ENCODE peak calls at places on chromosomes 3 and 15, in five cellular contexts. R is upper lobe of right lung, N is H1, F is uterus, J is A549. W is an unnamed sample. For H3K4me1, the result is how much of the 10 kb centered on the place peaks cover.

GRCh38 chr3:45690331-45691035 is 1.3 kb downstream of the SACM1L start:
- DNase-seq in R (no peak), N (no peak), F (no peak), J (no peak), W (no peak)

GRCh38 chr3:112560330-112560729 is 1.4 kb downstream of the ATG3 start:
- DNase-seq in R (no peak), N (no peak), F (no peak), J (no peak), W (no peak)

GRCh38 chr3:173191611-173192010 is 50.6 kb upstream of the SPATA16 start:
- DNase-seq in R (no peak), N (no peak), F (no peak), J (no peak), W (no peak)

GRCh38 chr3:159091936-159092335 is 290.1 kb downstream of the MFSD1 start:
- DNase-seq in R (no peak), N (no peak), F (no peak), J (no peak), W (no peak)

GRCh38 chr3:195159117-195159818 is 111.7 kb downstream of the XXYLT1 start:
- DNase-seq in R (no peak), N (no peak), F (no peak), J (no peak), W (no peak)

GRCh38 chr3:1404270-1404669 is 311.4 kb downstream of the CNTN6 start:
- DNase-seq in R (no peak), N (peak), F (no peak), J (no peak), W (peak)

GRCh38 chr3:65342084-65342683 is 654.4 kb upstream of the ADAMTS9 start:
- DNase-seq in R (peak), N (peak), F (no peak), J (peak), W (peak)

GRCh38 chr15:59298255-59298856 is 74.3 kb downstream of the MYO1E start:
- DNase-seq in R (no peak), N (no peak), F (no peak), J (no peak), W (no peak)

GRCh38 chr3:186251948-186252619 is 110.0 kb downstream of the DGKG start:
- DNase-seq in R (no peak), N (no peak), F (no peak), J (no peak), W (peak)

GRCh38 chr3:192850501-192850981 is 67.1 kb downstream of the MB21D2 start:
- DNase-seq in R (no peak), N (no peak), F (no peak), J (peak), W (no peak)

GRCh38 chr3:42778644-42779043 is 5.6 kb upstream of the CCDC13 start:
- DNase-seq in R (no peak), N (no peak), F (peak), J (no peak), W (peak)

GRCh38 chr15:78915341-78916087 is 29.3 kb downstream of the CTSH start:
- DNase-seq in R (peak), N (no peak), F (peak), J (no peak), W (no peak)

GRCh38 chr15:71761649-71762048 is 48.7 kb upstream of the NR2E3 start:
- DNase-seq in R (no peak), N (no peak), F (no peak), J (peak), W (peak)

DNA sequence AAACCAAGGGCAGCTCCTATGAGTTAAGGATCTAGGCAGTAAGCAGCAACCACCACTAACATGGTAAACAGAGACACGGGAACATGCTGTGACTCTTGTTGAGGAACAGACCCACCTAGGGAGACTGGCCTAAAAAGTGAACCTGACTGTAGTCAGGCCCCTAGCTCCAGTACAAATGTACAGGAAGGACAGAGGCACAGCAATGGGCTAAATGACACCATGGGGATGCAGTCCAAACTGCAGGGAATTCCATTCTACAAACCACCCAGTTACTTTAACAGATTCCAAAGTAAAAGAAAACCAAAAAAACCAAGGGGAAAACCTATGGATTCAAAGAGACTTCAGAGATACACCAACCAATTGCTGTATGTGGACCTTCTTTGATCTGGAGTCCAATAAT is 28.2 kb upstream of the CGNL1 start:
- DNase-seq in R (no peak), N (no peak), F (no peak), J (no peak), W (no peak)
- TF ChIP-seq CTCF in R (no peak), N (no peak), F (no peak), J (no peak), W (no peak)

DNA sequence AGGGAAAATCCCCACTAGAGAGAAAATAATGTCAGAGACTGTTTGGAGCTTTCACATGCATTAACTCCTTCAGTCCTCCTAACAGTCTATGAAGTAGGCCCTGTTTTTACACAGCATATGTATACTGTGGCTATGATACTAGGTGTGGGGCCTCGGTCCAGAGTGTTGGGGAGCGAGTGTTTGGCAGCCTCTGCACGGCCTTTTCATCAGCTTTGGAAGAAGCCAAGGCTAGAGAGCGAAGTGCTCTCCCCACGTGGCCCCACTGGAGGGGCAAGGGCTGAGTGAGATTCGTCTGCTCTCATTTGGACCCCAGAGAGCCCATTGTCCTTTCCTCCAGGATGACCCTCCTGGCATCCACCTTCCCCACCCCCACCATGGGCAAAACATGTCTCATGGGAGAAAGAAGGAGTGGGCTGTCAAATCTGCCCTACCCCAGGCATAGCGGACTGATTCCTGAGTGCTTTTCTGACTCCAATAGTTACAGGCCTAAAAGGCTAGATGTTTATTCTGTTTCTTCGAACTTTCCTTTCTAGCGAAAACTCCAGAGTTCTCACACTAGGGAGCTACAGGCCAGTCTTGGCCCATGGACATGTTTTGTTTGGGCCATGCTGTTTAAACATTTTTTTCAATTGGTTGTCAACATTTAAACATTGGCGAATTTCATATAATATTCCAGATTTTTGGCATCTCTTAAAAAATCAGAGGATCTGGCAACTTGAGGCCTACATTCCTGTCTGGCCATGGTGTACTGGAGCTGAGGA is 76.0 kb downstream of the EEFSEC start:
- DNase-seq in R (no peak), N (no peak), F (no peak), J (no peak), W (no peak)
- H3K27ac ChIP-seq in R (no peak), N (no peak), F (no peak), J (no peak), W (no peak)

DNA sequence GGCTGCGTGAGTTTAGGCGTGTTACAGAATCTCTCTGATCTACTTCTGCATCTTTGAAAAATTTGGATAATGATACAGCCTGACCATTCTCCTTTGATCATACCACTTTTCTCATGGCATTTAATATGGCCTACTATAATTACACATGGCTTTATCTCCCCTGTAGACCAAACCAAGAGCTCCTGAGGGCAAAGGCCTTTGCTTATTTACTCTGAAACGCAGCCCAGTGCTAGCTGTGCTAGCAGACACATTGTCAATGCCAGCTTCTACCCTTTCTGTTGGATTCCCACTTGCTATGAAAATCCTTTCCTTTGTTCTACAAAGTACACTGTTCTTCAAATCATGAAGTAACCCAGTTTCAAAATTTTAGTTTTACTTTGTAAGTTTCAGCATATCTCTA is 16.5 kb upstream of the VGLL4 start:
- DNase-seq in R (no peak), N (no peak), F (no peak), J (no peak), W (no peak)
- H3K4me1 ChIP-seq in R (under half), N (under half), F (under half), J (under half), W (under half)

GRCh38 chr15:75696303-75696657 is 16.4 kb downstream of the CSPG4 start:
- DNase-seq in R (no peak), N (no peak), F (no peak), J (no peak), W (no peak)

GRCh38 chr15:75695634-75696302 is 16.9 kb downstream of the CSPG4 start:
- DNase-seq in R (no peak), N (no peak), F (no peak), J (no peak), W (no peak)

GRCh38 chr15:75695206-75695605 is 17.4 kb downstream of the CSPG4 start:
- DNase-seq in R (no peak), N (no peak), F (no peak), J (no peak), W (no peak)

GRCh38 chr15:75693501-75694240 is 19.0 kb downstream of the CSPG4 start:
- DNase-seq in R (no peak), N (no peak), F (no peak), J (no peak), W (no peak)

GRCh38 chr15:75694241-75695182 is 18.1 kb downstream of the CSPG4 start:
- DNase-seq in R (no peak), N (no peak), F (peak), J (peak), W (peak)
- TF ChIP-seq CTCF in R (peak), N (peak), F (no peak), J (peak), W (peak)

DNA sequence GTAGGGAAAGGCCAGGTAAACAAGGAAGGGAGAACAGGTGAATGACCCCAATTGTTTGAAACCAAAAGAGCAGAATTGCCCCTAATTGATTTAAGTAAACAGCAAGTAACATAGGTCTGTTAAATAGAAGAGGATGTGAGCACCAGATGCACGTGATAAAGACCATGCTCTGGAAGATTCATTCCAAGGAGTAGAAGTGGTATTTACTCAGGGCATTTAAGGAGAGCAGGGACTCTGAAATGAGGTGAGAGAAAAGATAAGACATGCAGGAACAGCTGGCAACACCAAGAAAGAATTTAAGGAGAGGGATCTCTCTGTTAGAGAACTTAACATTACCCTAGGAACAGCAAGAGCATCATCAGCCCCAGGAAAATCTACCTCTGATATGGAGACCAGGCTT is 6.2 kb downstream of the NUDT16 start:
- DNase-seq in R (no peak), N (no peak), F (no peak), J (no peak), W (no peak)
- H3K27ac ChIP-seq in R (peak), N (no peak), F (no peak), J (no peak), W (no peak)

GRCh38 chr3:13005301-13005700 is 67.9 kb downstream of the IQSEC1 start:
- DNase-seq in R (no peak), N (no peak), F (no peak), J (no peak), W (no peak)

GRCh38 chr3:13004376-13004775 is 68.9 kb downstream of the IQSEC1 start:
- DNase-seq in R (no peak), N (no peak), F (no peak), J (no peak), W (peak)

GRCh38 chr3:13008114-13008995 is 64.9 kb downstream of the IQSEC1 start:
- DNase-seq in R (no peak), N (no peak), F (no peak), J (no peak), W (peak)

GRCh38 chr3:13007251-13007941 is 65.8 kb downstream of the IQSEC1 start:
- DNase-seq in R (no peak), N (no peak), F (no peak), J (no peak), W (no peak)

DNA sequence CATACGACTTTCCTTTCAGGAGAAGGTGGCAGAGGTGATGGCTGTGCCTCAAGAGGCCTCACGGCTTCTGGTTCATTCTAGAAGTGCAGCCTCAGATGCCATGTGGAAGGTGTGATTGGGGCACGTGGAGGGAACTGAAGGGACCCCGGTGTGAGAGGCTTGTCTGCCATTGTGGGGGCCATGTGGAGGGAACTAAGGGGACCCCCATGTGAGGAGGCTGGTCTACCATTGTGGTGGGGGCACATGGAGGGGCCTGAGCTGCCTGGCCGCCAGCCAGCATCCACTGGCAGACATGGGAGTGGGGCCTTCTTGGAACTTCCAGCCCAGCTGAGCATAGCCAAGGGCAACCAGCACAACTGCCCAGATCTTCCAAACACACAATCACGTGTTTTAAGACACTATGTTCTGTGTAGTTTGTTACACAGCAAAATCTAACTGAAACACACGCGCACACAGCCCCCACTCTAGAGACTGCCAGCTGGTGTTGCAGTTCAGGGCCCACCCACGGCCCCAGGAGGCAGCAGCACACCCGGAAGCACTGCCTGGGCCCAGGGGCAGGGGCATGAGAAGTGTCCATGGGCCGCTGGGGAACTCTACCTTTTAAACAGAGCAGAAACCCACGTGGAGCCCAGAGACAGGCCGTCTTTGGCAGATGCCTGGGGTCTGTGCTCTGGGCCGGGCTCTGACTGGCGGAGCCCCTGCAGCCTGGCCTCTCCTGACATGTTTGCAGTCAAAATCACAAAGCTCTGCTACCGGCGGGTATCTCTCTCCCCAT is 66.8 kb downstream of the IQSEC1 start:
- DNase-seq in R (no peak), N (no peak), F (no peak), J (no peak), W (no peak)
- H3K4me1 ChIP-seq in R (under half), N (under half), F (under half), J (under half), W (under half)

DNA sequence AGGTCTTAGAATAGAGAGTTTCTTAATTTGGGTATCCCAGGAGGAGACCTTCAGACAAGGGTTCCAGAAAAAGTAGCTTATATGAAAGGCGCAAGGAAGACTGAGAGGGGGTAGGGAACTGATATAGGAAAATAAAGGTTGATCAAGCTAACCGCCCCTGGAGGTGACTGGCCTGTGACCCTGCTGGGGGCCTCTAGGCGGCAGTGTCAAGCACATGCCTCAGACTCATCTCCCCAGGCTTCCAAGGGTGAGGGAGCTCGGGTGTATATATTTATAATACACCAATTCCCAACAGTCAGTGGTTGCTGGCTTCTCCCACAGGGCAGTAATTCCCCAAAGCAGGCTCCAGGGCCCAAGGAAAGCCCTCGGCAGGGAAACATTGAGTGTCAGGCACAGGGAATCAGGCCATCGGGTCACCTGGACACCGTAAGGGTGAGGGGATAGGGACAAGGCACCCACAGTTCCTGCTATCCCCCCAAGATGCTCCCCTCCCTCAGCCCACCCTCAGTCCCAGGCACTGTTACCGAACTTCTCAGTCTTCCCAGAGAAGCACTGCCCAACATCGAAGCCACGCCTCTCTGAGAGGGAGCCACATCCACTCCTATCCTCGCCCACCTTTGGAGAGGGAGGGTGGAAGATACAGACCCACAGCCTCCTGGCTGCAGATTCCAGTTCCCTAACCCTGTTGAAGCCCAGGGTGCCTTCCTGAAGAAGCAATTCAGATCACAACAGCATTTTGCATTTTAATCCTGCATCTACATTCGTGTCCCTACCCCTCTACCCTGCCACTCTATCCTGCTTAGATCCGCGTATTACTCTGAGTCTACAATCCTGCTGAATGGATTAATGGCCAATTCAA is 19.5 kb upstream of the CAV3 start:
- DNase-seq in R (no peak), N (no peak), F (no peak), J (peak), W (no peak)
- TF ChIP-seq CTCF in R (no peak), N (peak), F (no peak), J (peak), W (no peak)

W was measured in adrenal gland.